ENCODE peak calls at places on chromosomes 5 and 9, in eight cellular contexts. W, R, D, Z, K, X, G and S are unnamed samples.

GRCh38 chr5:68053202-68053601 is 162.4 kb upstream of the PIK3R1 start:
- DNase-seq in W (peak), R (no peak), D (no peak), Z (no peak), K (no peak), X (no peak), G (no peak), S (no peak)

GRCh38 chr5:100464418-100464817 is 70.8 kb upstream of the FAM174A start:
- DNase-seq in W (peak), R (no peak), D (no peak), Z (no peak), K (no peak), X (no peak), G (no peak), S (no peak)

GRCh38 chr5:44388504-44389409 is 463 bp downstream of the FGF10 start:
- DNase-seq in W (no peak), R (no peak), D (no peak), Z (no peak), K (no peak), X (peak), G (no peak), S (no peak)

GRCh38 chr9:38026021-38026809 is 42.8 kb downstream of the SHB start:
- DNase-seq in W (peak), R (no peak), D (no peak), Z (no peak), K (no peak), X (peak), G (no peak), S (no peak)

GRCh38 chr5:173429489-173430150 is 101.4 kb upstream of the STC2 start:
- DNase-seq in W (peak), R (no peak), D (no peak), Z (no peak), K (no peak), X (no peak), G (no peak), S (no peak)

GRCh38 chr9:124621371-124622328 is 114.5 kb upstream of the NR5A1 start:
- DNase-seq in W (peak), R (no peak), D (no peak), Z (no peak), K (no peak), X (no peak), G (no peak), S (no peak)

GRCh38 chr9:129198737-129199435 is 20.8 kb upstream of the IER5L start:
- DNase-seq in W (no peak), R (no peak), D (no peak), Z (no peak), K (no peak), X (no peak), G (no peak), S (no peak)

GRCh38 chr9:76576344-76576743 is 117.4 kb downstream of the GCNT1 start:
- DNase-seq in W (peak), R (no peak), D (no peak), Z (no peak), K (peak), X (no peak), G (peak), S (no peak)

GRCh38 chr5:16727937-16728336 is 111.1 kb upstream of the RETREG1 start:
- DNase-seq in W (no peak), R (no peak), D (no peak), Z (peak), K (no peak), X (no peak), G (no peak), S (no peak)

GRCh38 chr5:3288325-3288724 is 307.3 kb upstream of the IRX1 start:
- DNase-seq in W (no peak), R (no peak), D (no peak), Z (no peak), K (no peak), X (no peak), G (no peak), S (no peak)

GRCh38 chr5:34914671-34915138 is 599 bp downstream of the RAD1 start:
- DNase-seq in W (no peak), R (no peak), D (no peak), Z (peak), K (no peak), X (peak), G (peak), S (no peak)

GRCh38 chr5:141343242-141343952 is at the start of gene PCDHGA3:
- DNase-seq in W (peak), R (no peak), D (no peak), Z (no peak), K (no peak), X (no peak), G (no peak), S (no peak)

GRCh38 chr9:37911271-37911681 is 7.3 kb upstream of the SLC25A51 start:
- DNase-seq in W (no peak), R (no peak), D (no peak), Z (no peak), K (no peak), X (no peak), G (no peak), S (no peak)

GRCh38 chr5:177306674-177307543 is 3.3 kb downstream of the PRELID1 start:
- DNase-seq in W (peak), R (no peak), D (no peak), Z (no peak), K (no peak), X (peak), G (no peak), S (no peak)

GRCh38 chr9:38249587-38250210 is 142.8 kb upstream of the ALDH1B1 start:
- DNase-seq in W (no peak), R (no peak), D (no peak), Z (no peak), K (no peak), X (no peak), G (no peak), S (no peak)

GRCh38 chr5:166111021-166111420 is 2180.4 kb upstream of the WWC1 start:
- DNase-seq in W (no peak), R (no peak), D (no peak), Z (no peak), K (no peak), X (no peak), G (no peak), S (no peak)

GRCh38 chr5:41683181-41683580 is 172.8 kb upstream of the PLCXD3 start:
- DNase-seq in W (no peak), R (no peak), D (no peak), Z (no peak), K (no peak), X (no peak), G (no peak), S (no peak)

GRCh38 chr9:115845648-115846312 is 307.8 kb upstream of the PAPPA start:
- DNase-seq in W (peak), R (no peak), D (no peak), Z (peak), K (no peak), X (no peak), G (no peak), S (no peak)

GRCh38 chr5:138677782-138678181 is 75.4 kb upstream of the CTNNA1 start:
- DNase-seq in W (no peak), R (no peak), D (no peak), Z (no peak), K (no peak), X (no peak), G (no peak), S (no peak)

GRCh38 chr9:94168203-94169000 is 84.1 kb downstream of the PTPDC1 start:
- DNase-seq in W (no peak), R (no peak), D (no peak), Z (no peak), K (no peak), X (no peak), G (no peak), S (no peak)

GRCh38 chr9:97038551-97038908 is 412 bp downstream of the CTSV start:
- DNase-seq in W (no peak), R (no peak), D (no peak), Z (no peak), K (no peak), X (no peak), G (no peak), S (no peak)

GRCh38 chr9:86801246-86801645 is 146.1 kb downstream of the GAS1 start:
- DNase-seq in W (no peak), R (no peak), D (no peak), Z (no peak), K (no peak), X (no peak), G (no peak), S (no peak)

GRCh38 chr5:138515571-138516275 is 27.3 kb downstream of the ETF1 start:
- DNase-seq in W (no peak), R (no peak), D (no peak), Z (no peak), K (no peak), X (no peak), G (no peak), S (no peak)

GRCh38 chr5:140468188-140468587 is 66.6 kb downstream of the ANKHD1 start:
- DNase-seq in W (no peak), R (no peak), D (no peak), Z (no peak), K (no peak), X (no peak), G (no peak), S (no peak)

GRCh38 chr9:81394816-81395215 is 294.5 kb downstream of the TLE1 start:
- DNase-seq in W (no peak), R (no peak), D (no peak), Z (no peak), K (no peak), X (no peak), G (no peak), S (no peak)

GRCh38 chr9:135147473-135147805 is 60.0 kb downstream of the OLFM1 start:
- DNase-seq in W (no peak), R (no peak), D (no peak), Z (no peak), K (no peak), X (no peak), G (no peak), S (no peak)

GRCh38 chr5:122858451-122858850 is 13.0 kb downstream of the SNX24 start:
- DNase-seq in W (peak), R (no peak), D (no peak), Z (no peak), K (no peak), X (no peak), G (no peak), S (no peak)

GRCh38 chr9:84819446-84819845 is 149.9 kb downstream of the NTRK2 start:
- DNase-seq in W (no peak), R (no peak), D (no peak), Z (no peak), K (no peak), X (no peak), G (no peak), S (no peak)

GRCh38 chr9:6646028-6646636 is 603 bp upstream of the GLDC start:
- DNase-seq in W (no peak), R (no peak), D (no peak), Z (no peak), K (no peak), X (no peak), G (no peak), S (no peak)

GRCh38 chr5:132256783-132257130 is 739 bp upstream of the PDLIM4 start:
- DNase-seq in W (no peak), R (no peak), D (no peak), Z (no peak), K (peak), X (no peak), G (no peak), S (no peak)

GRCh38 chr9:37241340-37241739 is 121.0 kb downstream of the ZCCHC7 start:
- DNase-seq in W (no peak), R (no peak), D (no peak), Z (no peak), K (no peak), X (no peak), G (no peak), S (no peak)

GRCh38 chr5:10527281-10527950 is 36.5 kb upstream of the ANKRD33B start:
- DNase-seq in W (no peak), R (no peak), D (no peak), Z (no peak), K (no peak), X (no peak), G (no peak), S (no peak)

GRCh38 chr5:176774216-176775171 is 35.9 kb upstream of the UNC5A start:
- DNase-seq in W (no peak), R (no peak), D (no peak), Z (no peak), K (no peak), X (no peak), G (no peak), S (no peak)

GRCh38 chr9:34579097-34579818 is 10.3 kb downstream of the CNTFR start:
- DNase-seq in W (no peak), R (no peak), D (no peak), Z (no peak), K (no peak), X (no peak), G (no peak), S (no peak)

GRCh38 chr5:13249854-13250253 is 694.6 kb downstream of the DNAH5 start:
- DNase-seq in W (peak), R (no peak), D (no peak), Z (no peak), K (no peak), X (no peak), G (no peak), S (no peak)

GRCh38 chr5:143244000-143244736 is 159.3 kb downstream of the NR3C1 start:
- DNase-seq in W (peak), R (no peak), D (no peak), Z (peak), K (no peak), X (peak), G (no peak), S (no peak)

GRCh38 chr5:151740958-151741373 is 17.5 kb downstream of the ATOX1 start:
- DNase-seq in W (peak), R (no peak), D (no peak), Z (no peak), K (no peak), X (no peak), G (no peak), S (no peak)

GRCh38 chr9:3760031-3760430 is 234.2 kb upstream of the RFX3 start:
- DNase-seq in W (no peak), R (no peak), D (no peak), Z (no peak), K (no peak), X (no peak), G (no peak), S (no peak)